ENCODE peak calls at places on chromosomes 16 and 17, in ten cellular contexts. Q is Calu3, T is cardiac muscle cell, P is SK-N-SH, E is psoas muscle, D is AG04449, J is AG09309, Y is GM12865, I is HCT116, Z is fibroblast of mammary gland. C is an unnamed sample.

GRCh38 chr16:85385463-85386331 is 227.4 kb upstream of the GSE1 start:
- DNase-seq in Q (no peak), T (no peak), P (no peak), E (peak; percentile 60), D (no peak), J (no peak), Y (no peak), I (no peak), Z (no peak), C (no peak)

GRCh38 chr17:33291248-33292183 is 1.6 kb downstream of the ASIC2 start:
- DNase-seq in Q (no peak), T (peak; percentile 24), P (peak; percentile 69), E (peak; percentile 49), D (no peak), J (no peak), Y (no peak), I (no peak), Z (peak; percentile 28), C (no peak)

GRCh38 chr17:8304181-8304910 is 5.7 kb upstream of the ARHGEF15 start:
- DNase-seq in Q (no peak), T (no peak), P (no peak), E (no peak), D (no peak), J (no peak), Y (no peak), I (no peak), Z (no peak), C (no peak)

GRCh38 chr17:559699-560378 is 154.8 kb downstream of the VPS53 start:
- DNase-seq in Q (no peak), T (peak; percentile 87), P (no peak), E (peak; percentile 76), D (peak; percentile 74), J (peak; percentile 93), Y (no peak), I (no peak), Z (peak; percentile 97), C (peak; percentile 44)

GRCh38 chr17:68198931-68199836 is 48.7 kb upstream of the AMZ2 start:
- DNase-seq in Q (peak; percentile 28), T (no peak), P (peak; percentile 72), E (no peak), D (no peak), J (no peak), Y (no peak), I (no peak), Z (no peak), C (no peak)

GRCh38 chr17:79941088-79942010 is 94.3 kb downstream of the TBC1D16 start:
- DNase-seq in Q (no peak), T (no peak), P (no peak), E (peak; percentile 51), D (no peak), J (no peak), Y (no peak), I (no peak), Z (no peak), C (no peak)

GRCh38 chr17:74768763-74769114 is 7.4 kb downstream of the NAT9 start:
- DNase-seq in Q (no peak), T (no peak), P (no peak), E (no peak), D (no peak), J (no peak), Y (no peak), I (no peak), Z (no peak), C (no peak)

GRCh38 chr16:79767597-79768280 is 167.2 kb upstream of the MAF start:
- DNase-seq in Q (peak; percentile 11), T (peak; percentile 51), P (no peak), E (peak; percentile 45), D (no peak), J (no peak), Y (peak; percentile 11), I (no peak), Z (peak; percentile 23), C (no peak)

GRCh38 chr16:51875834-51876725 is 670.9 kb downstream of the TOX3 start:
- DNase-seq in Q (no peak), T (no peak), P (no peak), E (no peak), D (no peak), J (no peak), Y (no peak), I (no peak), Z (no peak), C (no peak)

GRCh38 chr17:81034168-81034777 is 678 bp upstream of the BAIAP2 start:
- DNase-seq in Q (no peak), T (no peak), P (no peak), E (no peak), D (no peak), J (no peak), Y (no peak), I (no peak), Z (no peak), C (no peak)

GRCh38 chr16:88595921-88596320 is 25.7 kb downstream of the ZC3H18 start:
- DNase-seq in Q (no peak), T (no peak), P (no peak), E (peak; percentile 33), D (no peak), J (no peak), Y (no peak), I (no peak), Z (no peak), C (no peak)

GRCh38 chr16:17798721-17799120 is 328.0 kb upstream of the XYLT1 start:
- DNase-seq in Q (no peak), T (no peak), P (no peak), E (no peak), D (no peak), J (no peak), Y (no peak), I (no peak), Z (no peak), C (no peak)

GRCh38 chr16:10950393-10950792 is 6.0 kb downstream of the CLEC16A start:
- DNase-seq in Q (peak; percentile 40), T (no peak), P (no peak), E (no peak), D (no peak), J (no peak), Y (no peak), I (no peak), Z (no peak), C (no peak)

GRCh38 chr16:80583466-80583865 is 42.7 kb downstream of the DYNLRB2 start:
- DNase-seq in Q (no peak), T (peak; percentile 59), P (no peak), E (no peak), D (peak; percentile 19), J (peak; percentile 45), Y (peak; percentile 68), I (no peak), Z (peak; percentile 78), C (peak; percentile 16)

GRCh38 chr16:51146256-51146924 is 4.7 kb downstream of the SALL1 start:
- DNase-seq in Q (no peak), T (peak; percentile 63), P (peak; percentile 24), E (no peak), D (no peak), J (no peak), Y (no peak), I (no peak), Z (peak; percentile 74), C (no peak)

DNA sequence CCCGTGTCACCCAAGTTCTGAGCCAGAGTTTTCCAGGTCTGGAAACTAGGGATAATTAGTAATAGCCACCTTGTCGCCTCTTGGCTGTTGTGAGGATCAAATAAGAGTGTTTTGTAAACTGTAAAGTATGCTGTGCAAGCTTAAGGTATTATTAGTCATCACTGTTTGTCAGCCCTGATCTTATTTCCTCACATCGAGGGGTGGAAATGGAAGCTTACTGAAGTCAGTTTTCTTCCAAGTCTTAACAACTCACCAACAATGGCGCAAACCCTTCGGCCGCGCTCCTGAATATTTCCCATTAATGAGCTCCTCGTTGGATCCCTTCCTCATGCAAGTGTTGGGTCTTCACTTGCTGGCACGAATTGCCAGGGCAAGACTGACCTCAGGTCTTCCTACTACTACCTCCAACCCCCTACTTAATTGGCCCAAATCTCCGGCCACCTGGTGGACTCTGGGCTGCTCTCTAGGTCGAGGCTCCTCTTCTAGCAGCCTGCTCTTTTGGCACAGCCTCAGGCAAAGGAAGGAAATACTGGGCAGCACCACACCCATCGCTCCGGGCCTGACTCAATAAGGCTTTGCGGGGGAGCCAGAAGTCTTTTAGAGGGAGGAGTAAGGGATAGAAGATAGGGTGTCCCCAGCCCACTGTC is 874 bp upstream of the SLC35B1 start:
- DNase-seq in Q (no peak), T (no peak), P (no peak), E (no peak), D (no peak), J (no peak), Y (no peak), I (no peak), Z (peak; percentile 45), C (no peak)
- TF ChIP-seq CTCF in Q (no peak), T (no peak), P (no peak), E (no peak), D (no peak), J (no peak), Y (no peak), I (no peak), Z (no peak), C (no peak)

DNA sequence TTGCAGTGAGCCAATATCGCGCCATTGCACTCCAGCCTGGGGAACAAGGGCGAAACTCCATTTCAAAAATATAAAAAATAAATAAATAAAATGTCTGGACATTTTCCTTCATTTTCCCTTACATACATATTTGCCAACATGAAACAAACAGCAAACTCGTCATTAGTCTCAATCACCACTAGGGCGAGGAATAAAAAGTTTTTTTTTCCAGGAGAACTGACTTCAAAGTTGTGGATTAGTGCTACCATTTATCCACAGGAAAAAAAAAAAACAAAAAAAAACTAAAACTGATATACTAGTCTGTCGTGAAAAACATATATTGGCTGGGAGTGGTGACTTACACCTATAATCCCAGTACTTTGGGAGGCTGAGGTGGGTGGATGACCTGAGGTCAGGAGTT is 77.0 kb upstream of the MTMR4 start:
- DNase-seq in Q (no peak), T (no peak), P (no peak), E (no peak), D (no peak), J (no peak), Y (no peak), I (no peak), Z (no peak), C (no peak)
- TF ChIP-seq CTCF in Q (no peak), T (no peak), P (peak; percentile 39), E (no peak), D (no peak), J (no peak), Y (no peak), I (no peak), Z (peak; percentile 22), C (no peak)

GRCh38 chr17:57940217-57940616 is 15.0 kb downstream of the CUEDC1 start:
- DNase-seq in Q (no peak), T (no peak), P (no peak), E (peak; percentile 36), D (no peak), J (no peak), Y (peak; percentile 48), I (no peak), Z (no peak), C (no peak)
- TF ChIP-seq CTCF in Q (no peak), T (no peak), P (no peak), E (no peak), D (no peak), J (no peak), Y (no peak), I (no peak), Z (no peak), C (no peak)

GRCh38 chr17:44628234-44629188 is 27.8 kb upstream of the MEIOC start:
- DNase-seq in Q (no peak), T (peak; percentile 69), P (no peak), E (peak; percentile 54), D (no peak), J (no peak), Y (peak; percentile 21), I (no peak), Z (no peak), C (no peak)

GRCh38 chr17:44627513-44627912 is 28.8 kb upstream of the MEIOC start:
- DNase-seq in Q (no peak), T (no peak), P (peak; percentile 46), E (no peak), D (no peak), J (no peak), Y (no peak), I (no peak), Z (no peak), C (no peak)

GRCh38 chr17:44623070-44623725 is 33.1 kb upstream of the MEIOC start:
- DNase-seq in Q (no peak), T (no peak), P (no peak), E (no peak), D (no peak), J (peak; percentile 21), Y (no peak), I (peak; percentile 45), Z (no peak), C (no peak)
- TF ChIP-seq CTCF in Q (no peak), T (no peak), P (no peak), E (no peak), D (no peak), J (no peak), Y (no peak), I (no peak), Z (no peak), C (no peak)

C was measured in HFF-Myc.